ENCODE peak calls at places on chromosomes 5 and 9, in ten cellular contexts. G is HS-27A; K is neuronal stem cell; U is suprapubic skin; P is effector memory CD8-positive, alpha-beta T cell; Q is fibroblast of mammary gland; H is EH; L is endothelial cell; C is activated T-cell treated with anti-CD3 and anti-CD28 coated beads for 1 hour; I is activated T-helper 1 cell treated with Interleukin-2 at 50 U/mL for 16 hours. Z is an unnamed sample.

GRCh38 chr9:104780796-104781395 is 17.0 kb downstream of the NIPSNAP3B start:
- DNase-seq in G (no peak), K (no peak), U (no peak), P (no peak), Q (peak; percentile 56), H (peak; percentile 49), L (no peak), C (no peak), I (no peak), Z (no peak)

GRCh38 chr9:137457406-137458193 is 1.5 kb downstream of the NSMF start:
- DNase-seq in G (no peak), K (no peak), U (no peak), P (no peak), Q (no peak), H (no peak), L (no peak), C (no peak), I (no peak), Z (no peak)

GRCh38 chr5:1895771-1896420 is 13.2 kb upstream of the IRX4 start:
- DNase-seq in G (no peak), K (no peak), U (no peak), P (no peak), Q (no peak), H (no peak), L (no peak), C (no peak), I (no peak), Z (no peak)

GRCh38 chr5:106415541-106415940 is 1255.2 kb downstream of the EFNA5 start:
- DNase-seq in G (no peak), K (no peak), U (no peak), P (no peak), Q (peak; percentile 29), H (peak; percentile 75), L (no peak), C (no peak), I (no peak), Z (no peak)

GRCh38 chr5:367358-368130 is 46.0 kb downstream of the AHRR start:
- DNase-seq in G (no peak), K (no peak), U (peak; percentile 54), P (no peak), Q (no peak), H (peak; percentile 47), L (no peak), C (no peak), I (no peak), Z (no peak)

GRCh38 chr5:172145870-172146747 is 41.9 kb downstream of the STK10 start:
- DNase-seq in G (no peak), K (no peak), U (no peak), P (no peak), Q (no peak), H (no peak), L (no peak), C (no peak), I (no peak), Z (no peak)

GRCh38 chr5:132475939-132476852 is 14.4 kb downstream of the IRF1 start:
- DNase-seq in G (no peak), K (no peak), U (peak; percentile 50), P (no peak), Q (no peak), H (no peak), L (no peak), C (no peak), I (no peak), Z (peak; percentile 37)

GRCh38 chr9:123267481-123268239 is 726 bp downstream of the STRBP start:
- DNase-seq in G (no peak), K (no peak), U (peak; percentile 83), P (peak; percentile 9), Q (no peak), H (no peak), L (peak; percentile 11), C (no peak), I (no peak), Z (no peak)

GRCh38 chr5:165616550-165617430 is 2111.4 kb downstream of the MAT2B start:
- DNase-seq in G (no peak), K (no peak), U (no peak), P (no peak), Q (peak; percentile 55), H (no peak), L (no peak), C (no peak), I (no peak), Z (no peak)

GRCh38 chr5:93874080-93874479 is 132.7 kb upstream of the POU5F2 start:
- DNase-seq in G (no peak), K (no peak), U (no peak), P (no peak), Q (peak; percentile 49), H (peak; percentile 38), L (no peak), C (no peak), I (no peak), Z (no peak)

GRCh38 chr9:20315672-20316071 is 306.6 kb downstream of the MLLT3 start:
- DNase-seq in G (peak; percentile 31), K (no peak), U (no peak), P (no peak), Q (peak; percentile 88), H (peak; percentile 82), L (no peak), C (no peak), I (no peak), Z (no peak)

GRCh38 chr5:158272409-158272808 is 413.5 kb upstream of the CLINT1 start:
- DNase-seq in G (no peak), K (no peak), U (no peak), P (no peak), Q (no peak), H (no peak), L (no peak), C (no peak), I (no peak), Z (no peak)

GRCh38 chr5:90792725-90793124 is 234.1 kb downstream of the ADGRV1 start:
- DNase-seq in G (peak; percentile 12), K (no peak), U (no peak), P (no peak), Q (peak; percentile 26), H (no peak), L (no peak), C (no peak), I (no peak), Z (no peak)

GRCh38 chr5:159956074-159956473 is 39.8 kb downstream of the ADRA1B start:
- DNase-seq in G (no peak), K (no peak), U (no peak), P (no peak), Q (no peak), H (peak; percentile 51), L (no peak), C (no peak), I (no peak), Z (no peak)

GRCh38 chr5:150481972-150482406 is 25.9 kb upstream of the NDST1 start:
- DNase-seq in G (no peak), K (no peak), U (no peak), P (no peak), Q (no peak), H (no peak), L (no peak), C (no peak), I (no peak), Z (no peak)

GRCh38 chr5:154506716-154507080 is 28.7 kb upstream of the HAND1 start:
- DNase-seq in G (no peak), K (no peak), U (no peak), P (no peak), Q (no peak), H (no peak), L (no peak), C (no peak), I (no peak), Z (no peak)

GRCh38 chr5:158108177-158108576 is 249.2 kb upstream of the CLINT1 start:
- DNase-seq in G (no peak), K (no peak), U (no peak), P (no peak), Q (no peak), H (no peak), L (no peak), C (no peak), I (no peak), Z (no peak)

GRCh38 chr9:121675969-121676822 is 24.8 kb downstream of the DAB2IP start:
- DNase-seq in G (no peak), K (no peak), U (no peak), P (no peak), Q (no peak), H (peak; percentile 35), L (no peak), C (no peak), I (no peak), Z (no peak)

GRCh38 chr9:100426532-100427365 is at the start of gene MSANTD3:
- DNase-seq in G (peak; percentile 65), K (peak; percentile 57), U (peak; percentile 77), P (peak; percentile 48), Q (peak; percentile 70), H (peak; percentile 88), L (peak; percentile 70), C (peak; percentile 41), I (peak; percentile 48), Z (peak; percentile 57)